ENCODE peak calls at places on chromosomes 11 and 22, in ten cellular contexts. One of them, this sample, is unnamed.

GRCh38 chr22:29912605-29913398 is 29.8 kb downstream of the MTMR3 start:
- DNase-seq in neural progenitor cell: no peak
- DNase-seq in ascending aorta: no peak
- DNase-seq in heart left ventricle: no peak
- DNase-seq in spleen: no peak
- DNase-seq in WERI-Rb-1: no peak
- DNase-seq in HCT116: no peak
- DNase-seq in cardiac muscle cell: no peak
- DNase-seq in choroid plexus epithelial cell: peak
- DNase-seq in cardiac fibroblast: peak
- DNase-seq in this sample: no peak

GRCh38 chr11:8787372-8787771 is 104.8 kb downstream of the RPL27A start:
- DNase-seq in ascending aorta: no peak
- DNase-seq in cardiac fibroblast: no peak
- DNase-seq in choroid plexus epithelial cell: no peak
- DNase-seq in cardiac muscle cell: no peak
- DNase-seq in spleen: no peak
- DNase-seq in WERI-Rb-1: no peak
- DNase-seq in HCT116: no peak
- DNase-seq in heart left ventricle: no peak
- DNase-seq in neural progenitor cell: no peak
- DNase-seq in this sample: no peak

GRCh38 chr22:39241632-39242388 is 3.0 kb downstream of the PDGFB start:
- DNase-seq in cardiac muscle cell: no peak
- DNase-seq in heart left ventricle: no peak
- DNase-seq in spleen: no peak
- DNase-seq in ascending aorta: no peak
- DNase-seq in HCT116: no peak
- DNase-seq in choroid plexus epithelial cell: no peak
- DNase-seq in cardiac fibroblast: no peak
- DNase-seq in neural progenitor cell: no peak
- DNase-seq in WERI-Rb-1: no peak
- DNase-seq in this sample: no peak

GRCh38 chr22:30249049-30250038 is 2.8 kb upstream of the LIF start:
- DNase-seq in neural progenitor cell: no peak
- DNase-seq in WERI-Rb-1: no peak
- DNase-seq in ascending aorta: no peak
- DNase-seq in cardiac muscle cell: no peak
- DNase-seq in heart left ventricle: peak
- DNase-seq in choroid plexus epithelial cell: no peak
- DNase-seq in spleen: no peak
- DNase-seq in HCT116: no peak
- DNase-seq in cardiac fibroblast: peak
- DNase-seq in this sample: no peak

GRCh38 chr11:18105802-18106574 is at the start of gene SAAL1:
- DNase-seq in cardiac fibroblast: peak
- DNase-seq in HCT116: peak
- DNase-seq in ascending aorta: peak
- DNase-seq in choroid plexus epithelial cell: peak
- DNase-seq in heart left ventricle: peak
- DNase-seq in spleen: peak
- DNase-seq in cardiac muscle cell: peak
- DNase-seq in neural progenitor cell: peak
- DNase-seq in WERI-Rb-1: peak
- DNase-seq in this sample: peak

GRCh38 chr11:30573951-30574350 is 12.2 kb downstream of the MPPED2 start:
- DNase-seq in HCT116: no peak
- DNase-seq in ascending aorta: no peak
- DNase-seq in cardiac fibroblast: no peak
- DNase-seq in spleen: no peak
- DNase-seq in cardiac muscle cell: no peak
- DNase-seq in choroid plexus epithelial cell: no peak
- DNase-seq in heart left ventricle: no peak
- DNase-seq in WERI-Rb-1: no peak
- DNase-seq in neural progenitor cell: no peak
- DNase-seq in this sample: no peak

GRCh38 chr22:29971607-29972006 is 88.6 kb downstream of the MTMR3 start:
- DNase-seq in ascending aorta: no peak
- DNase-seq in spleen: no peak
- DNase-seq in choroid plexus epithelial cell: no peak
- DNase-seq in cardiac muscle cell: no peak
- DNase-seq in heart left ventricle: no peak
- DNase-seq in HCT116: no peak
- DNase-seq in neural progenitor cell: no peak
- DNase-seq in cardiac fibroblast: no peak
- DNase-seq in WERI-Rb-1: no peak
- DNase-seq in this sample: no peak

GRCh38 chr11:118046051-118046963 is 30.6 kb upstream of the TMPRSS4 start:
- DNase-seq in cardiac fibroblast: no peak
- DNase-seq in choroid plexus epithelial cell: no peak
- DNase-seq in cardiac muscle cell: no peak
- DNase-seq in WERI-Rb-1: no peak
- DNase-seq in ascending aorta: no peak
- DNase-seq in neural progenitor cell: no peak
- DNase-seq in HCT116: no peak
- DNase-seq in heart left ventricle: no peak
- DNase-seq in spleen: no peak
- DNase-seq in this sample: no peak

DNA sequence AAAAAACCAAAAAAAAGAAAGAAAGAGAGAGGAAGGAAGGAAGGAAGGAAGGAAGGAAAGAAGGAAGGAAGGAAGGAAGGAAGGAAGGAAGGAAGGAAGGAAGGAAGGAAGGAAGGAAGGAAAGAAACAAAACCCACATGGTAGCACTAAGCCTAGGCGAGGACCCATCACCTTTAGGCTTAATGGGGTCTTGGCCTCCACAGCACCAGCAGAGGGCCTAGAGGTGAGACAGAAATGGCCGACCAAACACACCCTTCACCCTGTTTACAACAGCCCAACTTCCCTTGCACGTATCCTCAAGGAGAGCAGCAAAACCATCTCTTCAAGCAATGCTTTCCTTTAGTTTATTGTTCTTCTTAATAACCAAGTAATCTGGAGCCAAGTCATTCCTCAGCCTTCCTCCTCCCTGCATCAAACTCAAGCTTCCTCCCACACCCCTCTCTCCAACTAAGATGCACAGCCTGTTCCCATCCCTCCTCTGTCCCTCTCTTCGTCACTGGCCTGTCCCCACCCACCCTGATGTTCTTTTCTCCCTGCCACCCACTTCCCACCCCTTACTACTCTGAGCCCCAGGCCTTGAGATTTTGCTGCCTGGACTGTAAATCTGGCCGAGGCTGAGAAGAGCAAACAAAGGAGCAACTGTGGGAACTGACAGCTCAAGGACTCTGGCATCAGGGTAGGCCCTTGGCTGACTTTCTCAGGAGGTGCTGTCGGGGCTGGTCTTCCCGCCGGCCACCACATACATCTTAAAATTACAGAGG is 26.0 kb downstream of the POU2AF1 start:
- DNase-seq in neural progenitor cell: no peak
- DNase-seq in spleen: no peak
- DNase-seq in HCT116: no peak
- DNase-seq in heart left ventricle: no peak
- DNase-seq in ascending aorta: no peak
- DNase-seq in WERI-Rb-1: no peak
- DNase-seq in choroid plexus epithelial cell: no peak
- DNase-seq in cardiac fibroblast: no peak
- DNase-seq in cardiac muscle cell: no peak
- DNase-seq in this sample: no peak
- TF ChIP-seq CTCF in neural progenitor cell: no peak
- TF ChIP-seq CTCF in spleen: no peak
- TF ChIP-seq CTCF in HCT116: no peak
- TF ChIP-seq CTCF in heart left ventricle: no peak
- TF ChIP-seq CTCF in ascending aorta: no peak
- TF ChIP-seq CTCF in WERI-Rb-1: no peak
- TF ChIP-seq CTCF in choroid plexus epithelial cell: no peak
- TF ChIP-seq CTCF in cardiac fibroblast: no peak
- TF ChIP-seq CTCF in cardiac muscle cell: no peak
- TF ChIP-seq CTCF in this sample: no peak

DNA sequence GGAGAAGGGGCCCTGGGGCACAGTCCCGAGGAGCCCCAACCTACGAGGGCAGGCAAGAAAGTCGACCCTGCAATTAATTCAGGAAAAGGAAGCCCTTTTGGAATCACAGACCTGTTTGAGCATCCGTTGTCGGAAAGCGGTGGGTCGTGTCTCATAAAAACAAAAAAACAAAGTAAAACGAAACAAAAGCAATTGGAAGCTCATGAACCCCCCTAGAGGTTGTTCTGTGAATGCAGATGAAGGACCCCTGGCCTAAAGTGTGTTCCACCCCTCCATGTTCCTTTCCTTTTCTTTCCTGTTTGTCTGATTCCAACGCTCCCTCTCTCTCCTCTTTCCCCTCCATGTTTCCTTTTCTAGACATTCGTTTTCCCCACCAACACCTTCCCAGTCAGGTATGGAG is 203.7 kb downstream of the GRIK4 start:
- DNase-seq in cardiac fibroblast: peak
- DNase-seq in spleen: no peak
- DNase-seq in cardiac muscle cell: no peak
- DNase-seq in choroid plexus epithelial cell: peak
- DNase-seq in heart left ventricle: no peak
- DNase-seq in neural progenitor cell: peak
- DNase-seq in ascending aorta: no peak
- DNase-seq in WERI-Rb-1: no peak
- DNase-seq in HCT116: no peak
- DNase-seq in this sample: no peak
- TF ChIP-seq CTCF in cardiac fibroblast: peak
- TF ChIP-seq CTCF in spleen: peak
- TF ChIP-seq CTCF in cardiac muscle cell: peak
- TF ChIP-seq CTCF in choroid plexus epithelial cell: peak
- TF ChIP-seq CTCF in heart left ventricle: no peak
- TF ChIP-seq CTCF in neural progenitor cell: peak
- TF ChIP-seq CTCF in ascending aorta: no peak
- TF ChIP-seq CTCF in WERI-Rb-1: peak
- TF ChIP-seq CTCF in HCT116: peak
- TF ChIP-seq CTCF in this sample: peak

DNA sequence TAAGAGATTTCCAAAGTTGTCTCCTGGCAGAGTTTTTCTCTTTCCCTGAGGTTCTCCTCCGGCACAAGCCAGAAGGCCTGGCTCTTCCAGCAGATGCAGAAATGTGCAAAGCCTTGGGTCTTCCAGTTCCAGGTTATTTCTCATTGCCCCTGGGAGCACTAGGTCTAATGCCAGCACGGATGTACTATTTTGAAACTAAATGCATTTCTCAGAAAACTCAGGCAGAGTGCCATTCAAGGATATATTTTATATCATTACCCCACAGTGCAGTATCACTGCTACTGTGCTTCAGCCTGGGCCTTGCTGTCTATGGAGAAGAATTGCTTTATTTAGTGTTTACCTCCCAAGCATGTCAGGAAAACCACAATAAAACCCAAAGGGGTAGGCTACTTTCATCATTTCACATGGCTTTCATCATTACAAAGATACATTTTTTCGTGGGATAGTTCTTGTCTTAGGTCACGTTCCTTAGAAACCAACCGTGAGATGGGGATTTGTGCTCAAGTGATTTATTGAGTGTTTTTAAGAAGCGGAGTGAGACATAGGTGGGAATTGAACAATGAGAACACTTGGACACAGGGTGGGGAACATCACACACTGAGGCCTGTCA is 22.4 kb upstream of the FZD4 start:
- DNase-seq in HCT116: no peak
- DNase-seq in cardiac muscle cell: no peak
- DNase-seq in ascending aorta: peak
- DNase-seq in cardiac fibroblast: peak
- DNase-seq in heart left ventricle: no peak
- DNase-seq in spleen: no peak
- DNase-seq in choroid plexus epithelial cell: no peak
- DNase-seq in neural progenitor cell: no peak
- DNase-seq in WERI-Rb-1: no peak
- DNase-seq in this sample: no peak
- TF ChIP-seq CTCF in HCT116: no peak
- TF ChIP-seq CTCF in cardiac muscle cell: no peak
- TF ChIP-seq CTCF in ascending aorta: no peak
- TF ChIP-seq CTCF in cardiac fibroblast: no peak
- TF ChIP-seq CTCF in heart left ventricle: no peak
- TF ChIP-seq CTCF in spleen: no peak
- TF ChIP-seq CTCF in choroid plexus epithelial cell: no peak
- TF ChIP-seq CTCF in neural progenitor cell: no peak
- TF ChIP-seq CTCF in WERI-Rb-1: no peak
- TF ChIP-seq CTCF in this sample: no peak

DNA sequence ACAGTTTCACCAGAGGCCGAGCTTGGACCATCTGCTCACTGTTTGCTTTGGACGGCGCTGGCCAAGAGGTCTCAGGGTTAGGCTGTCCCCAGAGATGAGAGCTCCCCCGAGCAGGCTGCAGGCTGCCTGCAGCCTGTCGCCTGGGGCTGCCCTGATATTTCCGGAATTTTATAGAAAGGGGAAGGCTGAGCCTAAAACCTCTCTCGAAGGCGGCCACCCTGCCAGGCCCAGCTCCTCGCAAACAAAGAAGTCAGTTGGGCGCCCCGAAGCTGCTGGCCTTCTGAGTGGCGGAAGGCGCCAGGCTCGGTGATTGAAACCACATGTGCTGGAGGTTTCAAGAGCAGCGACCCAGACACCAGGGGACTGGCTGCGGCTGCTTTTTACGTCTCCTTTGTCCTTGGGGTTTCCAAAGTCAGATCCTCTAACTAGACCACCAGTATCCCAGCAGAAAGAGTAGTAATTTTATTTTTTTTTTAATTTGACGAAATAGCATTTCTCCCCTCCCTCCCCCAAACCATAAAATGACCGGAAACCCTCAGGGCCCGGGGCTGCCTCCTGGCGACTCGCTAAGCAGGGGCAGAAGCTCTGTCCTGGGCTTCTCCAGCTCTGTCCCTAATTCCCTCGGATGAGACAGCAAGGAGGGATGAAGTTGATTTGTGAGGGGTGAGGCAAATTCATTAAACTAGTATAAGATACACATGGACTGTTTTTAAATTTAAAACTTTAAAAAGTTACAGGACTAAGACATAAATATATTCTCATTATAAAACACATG is 57.4 kb downstream of the CLMP start:
- DNase-seq in choroid plexus epithelial cell: peak
- DNase-seq in ascending aorta: peak
- DNase-seq in HCT116: no peak
- DNase-seq in heart left ventricle: peak
- DNase-seq in spleen: peak
- DNase-seq in cardiac fibroblast: peak
- DNase-seq in neural progenitor cell: peak
- DNase-seq in WERI-Rb-1: no peak
- DNase-seq in cardiac muscle cell: peak
- DNase-seq in this sample: peak
- TF ChIP-seq CTCF in choroid plexus epithelial cell: peak
- TF ChIP-seq CTCF in ascending aorta: no peak
- TF ChIP-seq CTCF in HCT116: no peak
- TF ChIP-seq CTCF in heart left ventricle: no peak
- TF ChIP-seq CTCF in spleen: no peak
- TF ChIP-seq CTCF in cardiac fibroblast: peak
- TF ChIP-seq CTCF in neural progenitor cell: no peak
- TF ChIP-seq CTCF in WERI-Rb-1: no peak
- TF ChIP-seq CTCF in cardiac muscle cell: peak
- TF ChIP-seq CTCF in this sample: no peak

GRCh38 chr11:40746282-40746681 is 713.2 kb downstream of the LRRC4C start:
- DNase-seq in cardiac fibroblast: no peak
- DNase-seq in ascending aorta: no peak
- DNase-seq in heart left ventricle: no peak
- DNase-seq in HCT116: no peak
- DNase-seq in neural progenitor cell: no peak
- DNase-seq in WERI-Rb-1: no peak
- DNase-seq in spleen: no peak
- DNase-seq in cardiac muscle cell: no peak
- DNase-seq in choroid plexus epithelial cell: no peak
- DNase-seq in this sample: no peak
- TF ChIP-seq CTCF in cardiac fibroblast: no peak
- TF ChIP-seq CTCF in ascending aorta: no peak
- TF ChIP-seq CTCF in heart left ventricle: no peak
- TF ChIP-seq CTCF in HCT116: no peak
- TF ChIP-seq CTCF in neural progenitor cell: no peak
- TF ChIP-seq CTCF in WERI-Rb-1: no peak
- TF ChIP-seq CTCF in spleen: no peak
- TF ChIP-seq CTCF in cardiac muscle cell: no peak
- TF ChIP-seq CTCF in choroid plexus epithelial cell: no peak
- TF ChIP-seq CTCF in this sample: no peak